ENCODE peak calls at places on chromosomes 2 and 18, in five cellular contexts. O is H9, T is neuronal stem cell, D is mesendoderm, P is IMR-90. S is an unnamed sample.

GRCh38 chr2:121529439-121530209 is 1.1 kb upstream of the RNU4ATAC start:
- DNase-seq in O (peak; percentile 86), T (peak; percentile 78), P (peak; percentile 40), D (no peak), S (peak; percentile 27)

GRCh38 chr2:42132966-42133641 is 36.0 kb upstream of the EML4 start:
- DNase-seq in O (peak; percentile 65), P (peak; percentile 98), D (peak; percentile 99), T (peak; percentile 63), S (peak; percentile 95)

GRCh38 chr2:33457588-33458247 is 18.7 kb upstream of the RASGRP3 start:
- DNase-seq in D (peak; percentile 77), T (no peak), O (no peak), P (no peak), S (peak; percentile 79)

GRCh38 chr2:206176128-206176527 is 16.4 kb downstream of the EEF1B2 start:
- DNase-seq in D (no peak), O (no peak), P (peak; percentile 4), T (no peak), S (no peak)

GRCh38 chr18:13264091-13264777 is 45.7 kb downstream of the LDLRAD4 start:
- DNase-seq in T (no peak), P (no peak), D (no peak), O (peak; percentile 12), S (no peak)

GRCh38 chr2:217121565-217121964 is 261.7 kb upstream of the TNP1 start:
- DNase-seq in T (no peak), P (no peak), D (no peak), O (no peak), S (no peak)

GRCh38 chr2:42925742-42926437 is 133.5 kb upstream of the HAAO start:
- DNase-seq in T (no peak), D (no peak), O (no peak), P (no peak), S (peak; percentile 35)

GRCh38 chr18:59022167-59022945 is 117.3 kb upstream of the SEC11C start:
- DNase-seq in P (no peak), T (no peak), O (no peak), D (no peak), S (no peak)

GRCh38 chr2:99775585-99775984 is 285.8 kb upstream of the REV1 start:
- DNase-seq in P (peak; percentile 81), T (no peak), D (peak; percentile 81), O (no peak), S (peak; percentile 7)

GRCh38 chr2:159148891-159149290 is 137.6 kb downstream of the WDSUB1 start:
- DNase-seq in P (no peak), T (no peak), D (no peak), O (no peak), S (no peak)

GRCh38 chr18:63848159-63848558 is 39.3 kb upstream of the SERPINB2 start:
- DNase-seq in D (peak; percentile 71), T (peak; percentile 43), O (no peak), P (peak; percentile 75), S (peak; percentile 87)

GRCh38 chr2:200239216-200239615 is 67.3 kb upstream of the SPATS2L start:
- DNase-seq in T (peak; percentile 5), O (no peak), D (peak; percentile 95), P (no peak), S (no peak)

GRCh38 chr2:111031546-111032484 is 88.9 kb upstream of the BCL2L11 start:
- DNase-seq in P (no peak), D (no peak), T (no peak), O (no peak), S (no peak)

GRCh38 chr2:111036042-111036441 is 84.7 kb upstream of the BCL2L11 start:
- DNase-seq in O (no peak), P (no peak), T (no peak), D (no peak), S (no peak)

GRCh38 chr2:111030271-111030891 is 90.3 kb upstream of the BCL2L11 start:
- DNase-seq in O (no peak), P (no peak), D (no peak), T (no peak), S (no peak)

GRCh38 chr2:111029135-111029927 is 91.4 kb upstream of the BCL2L11 start:
- DNase-seq in P (no peak), O (peak; percentile 89), D (peak; percentile 42), T (no peak), S (no peak)

GRCh38 chr2:111032721-111033532 is 87.8 kb upstream of the BCL2L11 start:
- DNase-seq in D (peak; percentile 51), O (peak; percentile 20), T (no peak), P (peak; percentile 1), S (peak; percentile 26)
- H4K8ac ChIP-seq in D (no peak overlapping the region), O (no peak overlapping the region), T (no peak overlapping the region), P (no peak overlapping the region), S (no peak overlapping the region)

DNA sequence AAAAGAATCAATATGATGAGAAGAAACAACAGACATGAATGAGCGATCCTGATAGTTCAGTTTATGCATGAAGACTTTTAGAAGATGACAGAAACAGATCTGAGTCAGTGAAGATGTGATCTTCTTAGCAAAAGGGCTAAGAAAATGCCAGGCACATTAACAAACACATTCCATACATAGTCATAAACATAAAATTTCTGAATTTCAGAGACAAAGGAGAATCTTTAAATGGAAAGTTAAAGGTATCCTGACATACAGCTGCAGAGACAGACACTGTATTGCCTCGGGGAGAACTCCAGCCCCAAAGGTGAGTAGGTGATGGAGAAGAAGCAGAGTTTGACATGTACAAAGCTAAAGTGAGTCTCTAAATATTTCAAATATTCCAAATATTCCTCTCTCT is 40.6 kb upstream of the FN1 start:
- DNase-seq in T (no peak), P (peak; percentile 47), O (no peak), D (no peak), S (peak; percentile 92)
- H3K4me2 ChIP-seq in T (no peak overlapping the region), P (peak overlapping the region; percentile 57), O (no peak overlapping the region), D (no peak overlapping the region), S (no peak overlapping the region)

GRCh38 chr2:102058293-102058833 is 66.6 kb downstream of the IL1R2 start:
- DNase-seq in P (no peak), D (no peak), O (no peak), T (no peak), S (no peak)
- H4K8ac ChIP-seq in P (no peak overlapping the region), D (no peak overlapping the region), O (no peak overlapping the region), T (no peak overlapping the region), S (peak overlapping the region; percentile 68)

GRCh38 chr18:40011201-40011600 is 1943.8 kb upstream of the PIK3C3 start:
- DNase-seq in O (no peak), D (no peak), P (no peak), T (no peak), S (no peak)
- H3K4me2 ChIP-seq in O (no peak overlapping the region), D (no peak overlapping the region), P (no peak overlapping the region), T (no peak overlapping the region), S (no peak overlapping the region)

S was measured in trophoblast cell.